ENCODE peak calls at places on chromosomes 13 and 19, in eight cellular contexts. E, O, R, H, U, A, M and Q are unnamed samples.

GRCh38 chr13:32261567-32261966 is 53.6 kb downstream of the ZAR1L start:
- DNase-seq in E (no peak), O (peak), R (peak), H (no peak), U (no peak), A (peak), M (peak), Q (no peak)

GRCh38 chr13:41054212-41054877 is 7.0 kb upstream of the WBP4 start:
- DNase-seq in E (peak), O (no peak), R (peak), H (no peak), U (no peak), A (peak), M (no peak), Q (no peak)

GRCh38 chr13:40682449-40683240 is 16.2 kb upstream of the FOXO1 start:
- DNase-seq in E (peak), O (no peak), R (peak), H (no peak), U (no peak), A (no peak), M (no peak), Q (no peak)

GRCh38 chr19:19477705-19478383 is 37.5 kb downstream of the TSSK6 start:
- DNase-seq in E (no peak), O (no peak), R (peak), H (no peak), U (no peak), A (peak), M (no peak), Q (no peak)

GRCh38 chr13:30849611-30850010 is 56.5 kb upstream of the MEDAG start:
- DNase-seq in E (no peak), O (no peak), R (no peak), H (no peak), U (no peak), A (no peak), M (no peak), Q (no peak)

GRCh38 chr13:25847145-25847544 is 204.7 kb downstream of the SHISA2 start:
- DNase-seq in E (no peak), O (no peak), R (no peak), H (no peak), U (no peak), A (no peak), M (no peak), Q (no peak)

GRCh38 chr19:43804443-43804842 is 2.2 kb upstream of the LYPD5 start:
- DNase-seq in E (no peak), O (no peak), R (no peak), H (no peak), U (no peak), A (no peak), M (no peak), Q (no peak)

GRCh38 chr19:29273000-29273691 is 60.2 kb upstream of the UQCRFS1 start:
- DNase-seq in E (no peak), O (no peak), R (no peak), H (no peak), U (no peak), A (no peak), M (no peak), Q (peak)

GRCh38 chr19:43765109-43765876 is 10.5 kb upstream of the SMG9 start:
- DNase-seq in E (no peak), O (no peak), R (peak), H (no peak), U (no peak), A (peak), M (no peak), Q (peak)

GRCh38 chr13:29564828-29565227 is 30.7 kb downstream of the SLC7A1 start:
- DNase-seq in E (no peak), O (no peak), R (no peak), H (no peak), U (no peak), A (no peak), M (no peak), Q (no peak)
- TF ChIP-seq CTCF in E (no peak), O (no peak), R (no peak), H (no peak), U (no peak), A (no peak), M (no peak), Q (peak)

GRCh38 chr19:48967346-48968178 is 2.5 kb downstream of the FTL start:
- DNase-seq in E (no peak), O (no peak), R (peak), H (no peak), U (no peak), A (peak), M (no peak), Q (no peak)
- TF ChIP-seq CTCF in E (no peak), O (no peak), R (no peak), H (no peak), U (no peak), A (no peak), M (no peak), Q (no peak)

GRCh38 chr13:28528848-28529247 is 33.9 kb upstream of the FLT1 start:
- DNase-seq in E (no peak), O (no peak), R (peak), H (no peak), U (no peak), A (no peak), M (no peak), Q (no peak)
- TF ChIP-seq CTCF in E (peak), O (no peak), R (no peak), H (no peak), U (no peak), A (peak), M (no peak), Q (peak)

GRCh38 chr13:54536112-54536511 is 1507.5 kb downstream of the OLFM4 start:
- DNase-seq in E (peak), O (no peak), R (no peak), H (no peak), U (no peak), A (no peak), M (no peak), Q (no peak)
- TF ChIP-seq CTCF in E (peak), O (no peak), R (no peak), H (no peak), U (peak), A (no peak), M (no peak), Q (peak)

DNA sequence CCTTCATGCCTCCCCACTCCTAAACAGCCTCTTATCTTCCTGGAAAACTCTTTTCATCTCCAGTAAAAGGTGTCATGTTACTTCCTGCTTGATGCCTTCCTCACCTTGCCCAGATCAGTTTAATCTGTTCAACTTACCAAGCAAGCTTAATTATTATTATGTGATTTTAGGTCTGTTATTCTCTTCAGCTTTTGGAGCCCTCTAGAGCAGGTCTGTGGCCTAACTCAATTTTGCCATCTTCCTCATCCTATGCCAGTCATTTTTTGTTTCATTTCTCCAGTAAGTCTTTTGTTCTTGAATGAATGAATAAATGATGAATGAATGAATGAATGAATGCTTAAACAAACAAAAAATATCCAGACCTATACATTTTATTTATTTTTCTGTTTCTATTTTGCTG is 528.3 kb downstream of the DCT start:
- DNase-seq in E (peak), O (no peak), R (peak), H (no peak), U (no peak), A (no peak), M (no peak), Q (no peak)
- TF ChIP-seq CTCF in E (peak), O (no peak), R (peak), H (peak), U (no peak), A (no peak), M (no peak), Q (peak)

DNA sequence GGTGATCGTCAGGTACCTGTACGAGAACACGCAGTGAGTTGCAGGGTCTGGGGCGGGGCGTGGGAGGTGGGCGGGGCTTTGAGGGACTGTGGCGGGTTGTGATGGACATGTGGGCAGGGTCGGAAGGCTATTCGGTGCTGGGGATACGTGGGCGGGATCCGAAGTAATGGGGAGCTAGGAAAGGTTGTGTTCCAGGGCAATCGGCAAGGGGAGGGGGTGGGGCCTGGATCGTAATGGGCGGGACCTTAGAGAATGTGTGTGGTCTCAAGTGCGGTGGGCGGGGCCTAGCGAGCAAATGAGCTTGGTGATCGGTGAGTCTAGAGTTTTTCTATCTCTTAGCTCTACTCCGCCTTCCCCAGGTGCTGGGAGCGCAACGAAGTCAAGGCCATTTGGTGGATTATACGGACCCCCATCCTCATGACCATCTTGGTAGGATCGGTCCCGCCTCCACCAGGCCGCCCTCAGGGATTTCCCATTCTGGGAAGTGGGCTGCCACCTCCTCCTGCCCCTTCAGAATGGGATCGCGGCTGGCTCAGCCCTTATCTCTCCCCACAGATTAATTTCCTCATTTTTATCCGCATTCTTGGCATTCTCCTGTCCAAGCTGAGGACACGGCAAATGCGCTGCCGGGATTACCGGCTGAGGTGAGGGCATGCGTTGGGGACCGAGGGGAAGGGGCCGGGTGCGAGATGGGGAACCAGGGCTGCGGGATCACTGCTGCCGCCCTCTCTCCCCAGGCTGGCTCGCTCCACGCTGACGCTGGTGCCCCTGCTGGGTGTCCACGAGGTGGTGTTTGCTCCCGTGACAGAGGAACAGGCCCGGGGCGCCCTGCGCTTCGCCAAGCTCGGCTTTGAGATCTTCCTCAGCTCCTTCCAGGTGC is 9.6 kb downstream of the GIPR start:
- DNase-seq in E (peak), O (peak), R (peak), H (no peak), U (peak), A (peak), M (peak), Q (no peak)
- TF ChIP-seq CTCF in E (peak), O (no peak), R (no peak), H (no peak), U (peak), A (no peak), M (no peak), Q (no peak)

GRCh38 chr19:2084993-2085720 is 11.0 kb downstream of the MOB3A start:
- DNase-seq in E (no peak), O (no peak), R (peak), H (no peak), U (no peak), A (peak), M (no peak), Q (no peak)

GRCh38 chr19:2089001-2089711 is 7.0 kb downstream of the MOB3A start:
- DNase-seq in E (no peak), O (no peak), R (peak), H (no peak), U (no peak), A (no peak), M (no peak), Q (no peak)

GRCh38 chr19:2083174-2083854 is 12.8 kb downstream of the MOB3A start:
- DNase-seq in E (no peak), O (no peak), R (no peak), H (no peak), U (no peak), A (peak), M (no peak), Q (no peak)

GRCh38 chr19:2089727-2090053 is 6.4 kb downstream of the MOB3A start:
- DNase-seq in E (no peak), O (no peak), R (no peak), H (no peak), U (no peak), A (no peak), M (no peak), Q (no peak)

DNA sequence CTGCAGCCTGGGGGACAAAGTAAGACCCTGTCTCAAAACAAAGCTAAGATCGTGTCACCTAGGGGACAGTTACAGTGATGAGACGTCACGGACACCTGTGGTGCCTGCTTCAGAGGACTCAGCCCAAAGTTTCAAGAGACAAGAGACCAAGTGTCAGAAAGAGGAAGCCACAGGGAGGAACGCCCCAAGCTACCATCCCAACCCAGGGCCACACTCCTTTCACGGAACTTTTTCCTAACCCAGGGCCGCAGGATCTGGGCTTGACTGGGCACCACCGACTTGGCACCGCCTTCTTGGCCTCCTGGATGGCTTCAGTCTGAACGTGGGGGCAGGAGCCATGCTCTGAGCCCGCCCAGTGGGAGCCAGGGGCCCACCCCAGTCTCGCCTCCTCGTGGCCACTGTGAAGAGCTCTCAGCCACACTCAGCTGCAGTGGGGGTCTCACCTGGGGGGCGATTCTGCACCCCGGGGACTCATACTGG is 8.5 kb downstream of the MOB3A start:
- DNase-seq in E (no peak), O (no peak), R (no peak), H (no peak), U (no peak), A (peak), M (no peak), Q (no peak)
- TF ChIP-seq CTCF in E (no peak), O (no peak), R (no peak), H (no peak), U (no peak), A (no peak), M (no peak), Q (no peak)